ENCODE peak calls at places on chromosomes 16 and 17, in eight cellular contexts. E is left lung; S is amygdala; W is posterior cingulate gyrus; U is lung; C is central memory CD4-positive, alpha-beta T cell; T is ovary; I is activated B cell treated with CpG ODN at 0.5 μM for 24 hours. Y is an unnamed sample.

GRCh38 chr16:11494433-11494832 is 92.3 kb downstream of the LITAF start:
- DNase-seq in E (no peak), S (no peak), W (no peak), U (no peak), C (no peak), T (no peak), I (no peak), Y (no peak)

GRCh38 chr16:67150833-67151396 is at the start of gene B3GNT9:
- DNase-seq in E (peak), S (peak), W (peak), U (peak), C (peak), T (peak), I (no peak), Y (peak)

GRCh38 chr16:83136924-83137323 is 510.2 kb downstream of the CDH13 start:
- DNase-seq in E (no peak), S (no peak), W (no peak), U (no peak), C (no peak), T (no peak), I (no peak), Y (no peak)

GRCh38 chr16:27449434-27450188 is 47.6 kb downstream of the IL21R start:
- DNase-seq in E (no peak), S (no peak), W (no peak), U (no peak), C (peak), T (no peak), I (peak), Y (no peak)

GRCh38 chr16:88809676-88810165 is 2.0 kb downstream of the APRT start:
- DNase-seq in E (no peak), S (no peak), W (no peak), U (no peak), C (no peak), T (no peak), I (no peak), Y (peak)

GRCh38 chr16:22813223-22813945 is 578 bp upstream of the HS3ST2 start:
- DNase-seq in E (peak), S (no peak), W (peak), U (peak), C (no peak), T (no peak), I (no peak), Y (peak)

GRCh38 chr16:3797904-3798811 is 80.8 kb upstream of the TRAP1 start:
- DNase-seq in E (no peak), S (no peak), W (no peak), U (no peak), C (no peak), T (no peak), I (no peak), Y (no peak)

GRCh38 chr17:27439342-27439741 is 16.9 kb upstream of the KSR1 start:
- DNase-seq in E (no peak), S (no peak), W (no peak), U (no peak), C (no peak), T (no peak), I (no peak), Y (no peak)

GRCh38 chr16:86618431-86619262 is 40.3 kb downstream of the FOXL1 start:
- DNase-seq in E (no peak), S (no peak), W (no peak), U (no peak), C (no peak), T (no peak), I (no peak), Y (no peak)

GRCh38 chr17:76134911-76135809 is 5.9 kb downstream of the FOXJ1 start:
- DNase-seq in E (no peak), S (no peak), W (no peak), U (no peak), C (no peak), T (no peak), I (no peak), Y (no peak)

GRCh38 chr17:2347805-2348685 is 10.7 kb downstream of the SGSM2 start:
- DNase-seq in E (no peak), S (no peak), W (no peak), U (no peak), C (no peak), T (no peak), I (no peak), Y (peak)

GRCh38 chr17:73133911-73134649 is 30.7 kb upstream of the SSTR2 start:
- DNase-seq in E (no peak), S (no peak), W (no peak), U (no peak), C (no peak), T (no peak), I (no peak), Y (no peak)

GRCh38 chr16:22782299-22782698 is 31.7 kb upstream of the HS3ST2 start:
- DNase-seq in E (no peak), S (no peak), W (no peak), U (no peak), C (no peak), T (no peak), I (no peak), Y (no peak)

GRCh38 chr17:77485089-77485833 is 344.5 kb downstream of the SEC14L1 start:
- DNase-seq in E (no peak), S (no peak), W (no peak), U (no peak), C (no peak), T (no peak), I (no peak), Y (peak)

GRCh38 chr17:72387487-72387886 is 266.7 kb downstream of the SOX9 start:
- DNase-seq in E (no peak), S (no peak), W (no peak), U (no peak), C (no peak), T (no peak), I (no peak), Y (no peak)

GRCh38 chr16:69930117-69930776 is 20.9 kb upstream of the CLEC18A start:
- DNase-seq in E (no peak), S (no peak), W (no peak), U (peak), C (peak), T (peak), I (peak), Y (peak)

GRCh38 chr16:30005341-30006094 is 5.3 kb downstream of the DOC2A start:
- DNase-seq in E (no peak), S (no peak), W (no peak), U (no peak), C (peak), T (no peak), I (peak), Y (peak)

GRCh38 chr17:40097931-40098845 is 2.2 kb downstream of the NR1D1 start:
- DNase-seq in E (peak), S (no peak), W (no peak), U (peak), C (no peak), T (peak), I (no peak), Y (peak)

GRCh38 chr17:79043931-79044320 is 20.0 kb downstream of the C1QTNF1 start:
- DNase-seq in E (peak), S (no peak), W (no peak), U (no peak), C (no peak), T (no peak), I (no peak), Y (no peak)

GRCh38 chr16:70703835-70704381 is 18.1 kb upstream of the MTSS2 start:
- DNase-seq in E (no peak), S (no peak), W (no peak), U (no peak), C (no peak), T (no peak), I (no peak), Y (no peak)

GRCh38 chr16:2520784-2521577 is 810 bp downstream of the AMDHD2 start:
- DNase-seq in E (no peak), S (no peak), W (no peak), U (peak), C (peak), T (peak), I (peak), Y (peak)

GRCh38 chr17:1639549-1639948 is 6.0 kb downstream of the SCARF1 start:
- DNase-seq in E (peak), S (no peak), W (peak), U (peak), C (no peak), T (no peak), I (no peak), Y (no peak)